ENCODE peak calls at places on chromosomes 6 and 20, in four cellular contexts. One of them, this sample, is unnamed.
A peak's percentile ranks its signal among the peaks of the same experiment; 100 is the strongest.

GRCh38 chr20:36214684-36215256 is 21.5 kb upstream of the AAR2 start:
- DNase-seq in NT2/D1: no peak
- DNase-seq in GM12878: no peak
- DNase-seq in H1: no peak
- DNase-seq in this sample: peak; percentile 50

GRCh38 chr6:16474834-16475781 is 236.7 kb downstream of the GMPR start:
- DNase-seq in GM12878: no peak
- DNase-seq in NT2/D1: no peak
- DNase-seq in H1: no peak
- DNase-seq in this sample: no peak

GRCh38 chr20:25225642-25226432 is 22.0 kb upstream of the PYGB start:
- DNase-seq in H1: no peak
- DNase-seq in GM12878: no peak
- DNase-seq in NT2/D1: no peak
- DNase-seq in this sample: no peak

GRCh38 chr6:79453558-79454042 is 83.6 kb downstream of the LCA5 start:
- DNase-seq in NT2/D1: no peak
- DNase-seq in H1: no peak
- DNase-seq in GM12878: no peak
- DNase-seq in this sample: no peak

GRCh38 chr20:62824476-62825287 is 7.8 kb downstream of the COL9A3 start:
- DNase-seq in H1: no peak
- DNase-seq in GM12878: no peak
- DNase-seq in NT2/D1: no peak
- DNase-seq in this sample: peak; percentile 68

GRCh38 chr6:157364705-157365104 is 16.3 kb upstream of the ZDHHC14 start:
- DNase-seq in NT2/D1: no peak
- DNase-seq in H1: no peak
- DNase-seq in GM12878: no peak
- DNase-seq in this sample: no peak

GRCh38 chr20:24646331-24646730 is 176.9 kb downstream of the SYNDIG1 start:
- DNase-seq in GM12878: no peak
- DNase-seq in H1: no peak
- DNase-seq in NT2/D1: no peak
- DNase-seq in this sample: no peak

GRCh38 chr20:1935696-1936366 is 40.6 kb downstream of the SIRPA start:
- DNase-seq in GM12878: no peak
- DNase-seq in H1: no peak
- DNase-seq in NT2/D1: no peak
- DNase-seq in this sample: no peak

DNA sequence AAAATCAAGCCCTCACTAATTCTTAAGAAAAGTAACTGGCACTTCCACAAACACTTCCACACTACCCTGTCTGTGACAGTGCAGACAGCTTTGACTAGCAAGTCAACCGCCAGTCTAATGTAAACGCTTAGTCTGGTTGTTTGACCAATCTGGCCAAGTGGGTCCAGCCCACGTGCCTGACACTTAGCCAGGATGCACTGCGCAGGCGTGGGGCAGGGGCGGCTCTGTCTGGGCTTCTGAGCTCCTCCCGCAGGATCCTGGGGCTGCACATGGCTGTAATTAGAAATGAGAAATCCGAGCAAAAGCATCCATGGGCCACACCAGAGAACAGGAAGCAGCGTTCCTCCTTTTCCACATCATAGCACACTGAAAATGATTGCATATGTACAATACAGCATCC is 424.1 kb downstream of the FOXA2 start:
- DNase-seq in NT2/D1: no peak
- DNase-seq in H1: no peak
- DNase-seq in GM12878: no peak
- DNase-seq in this sample: no peak
- TF ChIP-seq SUZ12 in NT2/D1: no peak
- TF ChIP-seq SUZ12 in H1: no peak
- TF ChIP-seq SUZ12 in GM12878: no peak
- TF ChIP-seq SUZ12 in this sample: no peak

GRCh38 chr6:85451586-85452306 is 1.9 kb downstream of the NT5E start:
- DNase-seq in H1: no peak
- DNase-seq in GM12878: no peak
- DNase-seq in NT2/D1: no peak
- DNase-seq in this sample: no peak
- TF ChIP-seq SUZ12 in H1: no peak
- TF ChIP-seq SUZ12 in GM12878: no peak
- TF ChIP-seq SUZ12 in NT2/D1: no peak
- TF ChIP-seq SUZ12 in this sample: no peak

GRCh38 chr20:21505810-21506530 is 7.9 kb downstream of the NKX2-2 start:
- DNase-seq in NT2/D1: no peak
- DNase-seq in GM12878: no peak
- DNase-seq in H1: no peak
- DNase-seq in this sample: peak; percentile 87
- TF ChIP-seq SUZ12 in NT2/D1: no peak
- TF ChIP-seq SUZ12 in GM12878: no peak
- TF ChIP-seq SUZ12 in H1: no peak
- TF ChIP-seq SUZ12 in this sample: no peak

GRCh38 chr6:155530219-155530834 is 74.7 kb upstream of the NOX3 start:
- DNase-seq in H1: no peak
- DNase-seq in NT2/D1: no peak
- DNase-seq in GM12878: no peak
- DNase-seq in this sample: peak; percentile 50

GRCh38 chr6:155528335-155528734 is 72.7 kb upstream of the NOX3 start:
- DNase-seq in GM12878: no peak
- DNase-seq in NT2/D1: no peak
- DNase-seq in H1: no peak
- DNase-seq in this sample: no peak

GRCh38 chr6:155527443-155527842 is 71.8 kb upstream of the NOX3 start:
- DNase-seq in NT2/D1: no peak
- DNase-seq in GM12878: no peak
- DNase-seq in H1: no peak
- DNase-seq in this sample: no peak

GRCh38 chr6:155524249-155524651 is 68.6 kb upstream of the NOX3 start:
- DNase-seq in NT2/D1: no peak
- DNase-seq in H1: no peak
- DNase-seq in GM12878: no peak
- DNase-seq in this sample: no peak

DNA sequence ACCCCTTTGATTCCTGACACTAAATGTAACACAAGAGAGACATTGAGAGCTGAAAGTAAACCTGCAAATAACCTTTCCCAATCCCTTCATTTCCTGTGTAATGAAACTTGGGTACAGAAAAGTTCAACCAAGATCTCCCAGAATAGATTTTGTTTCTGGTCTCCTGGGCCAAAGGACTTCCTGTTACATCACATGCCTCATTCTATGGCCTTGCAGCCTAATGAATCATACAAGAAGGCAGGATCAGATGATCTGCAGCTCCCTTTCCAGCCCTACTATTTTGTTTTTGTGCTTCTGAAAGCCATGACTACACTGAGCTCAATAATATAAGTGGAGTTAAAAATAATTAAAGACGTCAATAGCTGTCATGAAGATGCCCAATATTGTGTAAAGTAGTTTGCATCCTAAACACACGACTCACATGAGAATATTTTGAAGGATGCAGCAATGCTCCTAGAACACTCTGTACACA is 73.4 kb upstream of the NOX3 start:
- DNase-seq in H1: no peak
- DNase-seq in GM12878: no peak
- DNase-seq in NT2/D1: no peak
- DNase-seq in this sample: no peak
- TF ChIP-seq SUZ12 in H1: no peak
- TF ChIP-seq SUZ12 in GM12878: no peak
- TF ChIP-seq SUZ12 in NT2/D1: no peak
- TF ChIP-seq SUZ12 in this sample: no peak

GRCh38 chr20:58407201-58407873 is 18.3 kb downstream of the VAPB start:
- DNase-seq in GM12878: no peak
- DNase-seq in NT2/D1: no peak
- DNase-seq in H1: no peak
- DNase-seq in this sample: no peak
- TF ChIP-seq SUZ12 in GM12878: no peak
- TF ChIP-seq SUZ12 in NT2/D1: no peak
- TF ChIP-seq SUZ12 in H1: no peak
- TF ChIP-seq SUZ12 in this sample: no peak

GRCh38 chr20:64043768-64044167 is 5.7 kb downstream of the SOX18 start:
- DNase-seq in NT2/D1: no peak
- DNase-seq in H1: no peak
- DNase-seq in GM12878: no peak
- DNase-seq in this sample: no peak
- TF ChIP-seq SUZ12 in NT2/D1: no peak
- TF ChIP-seq SUZ12 in H1: no peak
- TF ChIP-seq SUZ12 in GM12878: no peak
- TF ChIP-seq SUZ12 in this sample: no peak

DNA sequence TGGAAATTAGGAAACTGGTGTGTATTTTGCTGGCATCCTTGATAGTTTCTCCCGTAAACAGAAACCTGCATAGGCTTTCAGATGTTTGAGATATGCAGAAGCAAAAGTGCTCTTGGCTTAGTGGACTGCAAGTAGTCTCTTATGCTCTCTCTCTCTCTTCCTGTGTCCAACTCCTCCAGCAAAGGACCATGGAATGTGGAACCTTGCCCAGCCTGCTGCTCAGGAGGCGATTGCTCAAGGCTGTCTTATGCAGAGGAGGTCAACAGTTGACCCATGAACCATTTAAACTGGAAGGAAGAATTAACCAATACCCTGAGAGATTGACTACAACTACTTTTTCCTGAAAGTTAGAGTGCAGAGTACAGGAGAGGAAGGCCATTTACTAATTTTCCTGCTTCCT is 105.1 kb downstream of the RPS12 start:
- DNase-seq in GM12878: no peak
- DNase-seq in NT2/D1: no peak
- DNase-seq in H1: no peak
- DNase-seq in this sample: no peak
- TF ChIP-seq SUZ12 in GM12878: no peak
- TF ChIP-seq SUZ12 in NT2/D1: no peak
- TF ChIP-seq SUZ12 in H1: no peak
- TF ChIP-seq SUZ12 in this sample: no peak

DNA sequence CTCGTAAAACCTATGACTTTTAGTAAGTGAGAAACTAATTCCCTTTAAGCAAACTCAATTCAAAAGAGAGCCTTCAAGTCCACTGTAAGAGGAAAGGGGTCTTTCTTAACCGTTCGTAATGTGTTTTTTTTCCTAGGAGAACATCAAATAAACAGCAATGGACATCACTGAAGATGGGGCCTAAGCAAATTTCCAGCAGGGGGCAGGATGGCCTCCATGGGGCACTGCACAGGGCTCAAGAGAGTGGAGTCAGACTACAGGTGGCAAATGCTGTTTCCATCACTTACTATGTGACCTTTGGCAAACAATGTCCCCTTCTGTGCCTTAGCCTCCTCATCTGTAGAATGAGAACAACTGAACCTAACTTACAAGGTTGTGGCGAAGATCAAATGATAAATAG is 88.7 kb downstream of the ARHGAP18 start:
- DNase-seq in H1: no peak
- DNase-seq in GM12878: no peak
- DNase-seq in NT2/D1: no peak
- DNase-seq in this sample: no peak
- TF ChIP-seq SUZ12 in H1: no peak
- TF ChIP-seq SUZ12 in GM12878: no peak
- TF ChIP-seq SUZ12 in NT2/D1: no peak
- TF ChIP-seq SUZ12 in this sample: no peak

GRCh38 chr6:46220351-46221220 is 49.8 kb upstream of the ENPP5 start:
- DNase-seq in GM12878: peak; percentile 71
- DNase-seq in H1: no peak
- DNase-seq in NT2/D1: no peak
- DNase-seq in this sample: no peak
- TF ChIP-seq SUZ12 in GM12878: no peak
- TF ChIP-seq SUZ12 in H1: no peak
- TF ChIP-seq SUZ12 in NT2/D1: no peak
- TF ChIP-seq SUZ12 in this sample: no peak

DNA sequence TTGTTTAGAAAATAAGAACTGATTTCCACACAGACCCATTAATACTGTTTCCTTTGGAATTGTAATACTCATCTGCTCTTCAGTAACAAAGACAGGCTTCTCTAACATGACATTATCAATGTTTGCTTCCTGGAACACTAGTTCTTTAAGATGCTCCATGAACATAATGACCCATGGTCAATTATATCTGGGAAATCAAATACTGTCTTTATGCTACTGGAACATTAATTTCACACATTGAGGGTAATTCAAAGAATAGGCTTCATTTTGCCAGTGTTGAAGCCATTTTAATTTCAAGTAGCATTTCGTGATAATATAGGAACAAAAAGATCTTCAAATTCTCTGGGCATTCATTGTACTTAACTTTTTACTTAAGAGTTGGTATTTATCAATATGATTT is 80.9 kb downstream of the OPN5 start:
- DNase-seq in GM12878: no peak
- DNase-seq in NT2/D1: no peak
- DNase-seq in H1: no peak
- DNase-seq in this sample: no peak
- TF ChIP-seq SUZ12 in GM12878: no peak
- TF ChIP-seq SUZ12 in NT2/D1: no peak
- TF ChIP-seq SUZ12 in H1: no peak
- TF ChIP-seq SUZ12 in this sample: no peak